ENCODE peak calls at places on chromosomes 1 and 21, in five cellular contexts. One of them, this sample, is unnamed.

GRCh38 chr1:219298581-219299148 is 125.0 kb downstream of the LYPLAL1 start:
- DNase-seq in heart left ventricle: no peak
- DNase-seq in IMR-90: peak; percentile 69
- DNase-seq in NT2/D1: no peak
- DNase-seq in right lobe of liver: no peak
- DNase-seq in this sample: no peak

GRCh38 chr1:51548986-51549619 is 30.0 kb upstream of the EPS15 start:
- DNase-seq in heart left ventricle: no peak
- DNase-seq in IMR-90: no peak
- DNase-seq in NT2/D1: no peak
- DNase-seq in right lobe of liver: no peak
- DNase-seq in this sample: no peak

GRCh38 chr1:181777812-181778211 is 283.7 kb downstream of the ZNF648 start:
- DNase-seq in heart left ventricle: no peak
- DNase-seq in IMR-90: no peak
- DNase-seq in NT2/D1: no peak
- DNase-seq in right lobe of liver: no peak
- DNase-seq in this sample: no peak

GRCh38 chr1:97137862-97138514 is 416.4 kb downstream of the PTBP2 start:
- DNase-seq in heart left ventricle: peak; percentile 33
- DNase-seq in IMR-90: peak; percentile 78
- DNase-seq in NT2/D1: peak; percentile 23
- DNase-seq in right lobe of liver: no peak
- DNase-seq in this sample: peak; percentile 2

GRCh38 chr1:167635233-167635648 is 5.2 kb downstream of the RCSD1 start:
- DNase-seq in heart left ventricle: peak; percentile 68
- DNase-seq in IMR-90: no peak
- DNase-seq in NT2/D1: peak; percentile 47
- DNase-seq in right lobe of liver: no peak
- DNase-seq in this sample: peak; percentile 80

GRCh38 chr1:59229138-59229537 is 67.8 kb upstream of the FGGY start:
- DNase-seq in heart left ventricle: no peak
- DNase-seq in IMR-90: peak; percentile 46
- DNase-seq in NT2/D1: no peak
- DNase-seq in right lobe of liver: no peak
- DNase-seq in this sample: no peak

GRCh38 chr1:194705123-194705522 is 1518.7 kb upstream of the B3GALT2 start:
- DNase-seq in heart left ventricle: no peak
- DNase-seq in IMR-90: peak; percentile 73
- DNase-seq in NT2/D1: no peak
- DNase-seq in right lobe of liver: no peak
- DNase-seq in this sample: no peak

GRCh38 chr1:8765253-8765652 is 52.2 kb downstream of the RERE start:
- DNase-seq in heart left ventricle: no peak
- DNase-seq in IMR-90: no peak
- DNase-seq in NT2/D1: no peak
- DNase-seq in right lobe of liver: no peak
- DNase-seq in this sample: no peak

GRCh38 chr1:6275826-6276764 is 15.2 kb upstream of the GPR153 start:
- DNase-seq in heart left ventricle: peak; percentile 83
- DNase-seq in IMR-90: peak; percentile 90
- DNase-seq in NT2/D1: no peak
- DNase-seq in right lobe of liver: no peak
- DNase-seq in this sample: peak; percentile 80

GRCh38 chr1:39061951-39062350 is 35.8 kb downstream of the NDUFS5 start:
- DNase-seq in heart left ventricle: no peak
- DNase-seq in IMR-90: peak; percentile 37
- DNase-seq in NT2/D1: no peak
- DNase-seq in right lobe of liver: no peak
- DNase-seq in this sample: no peak

GRCh38 chr1:184890539-184890973 is 83.8 kb downstream of the NIBAN1 start:
- DNase-seq in heart left ventricle: peak; percentile 66
- DNase-seq in IMR-90: peak; percentile 28
- DNase-seq in NT2/D1: no peak
- DNase-seq in right lobe of liver: no peak
- DNase-seq in this sample: no peak

GRCh38 chr1:75334876-75335275 is 200.7 kb downstream of the LHX8 start:
- DNase-seq in heart left ventricle: no peak
- DNase-seq in IMR-90: no peak
- DNase-seq in NT2/D1: no peak
- DNase-seq in right lobe of liver: no peak
- DNase-seq in this sample: no peak

GRCh38 chr1:242065813-242066212 is 66.9 kb upstream of the MAP1LC3C start:
- DNase-seq in heart left ventricle: no peak
- DNase-seq in IMR-90: no peak
- DNase-seq in NT2/D1: no peak
- DNase-seq in right lobe of liver: no peak
- DNase-seq in this sample: no peak

GRCh38 chr21:14741237-14741636 is 195.1 kb upstream of the SAMSN1 start:
- DNase-seq in heart left ventricle: no peak
- DNase-seq in IMR-90: no peak
- DNase-seq in NT2/D1: no peak
- DNase-seq in right lobe of liver: no peak
- DNase-seq in this sample: no peak

GRCh38 chr1:51877434-51878306 is 857 bp downstream of the NRDC start:
- DNase-seq in heart left ventricle: no peak
- DNase-seq in IMR-90: peak; percentile 42
- DNase-seq in NT2/D1: peak; percentile 22
- DNase-seq in right lobe of liver: peak; percentile 56
- DNase-seq in this sample: no peak

GRCh38 chr1:210360852-210361477 is 32.3 kb downstream of the HHAT start:
- DNase-seq in heart left ventricle: no peak
- DNase-seq in IMR-90: peak; percentile 74
- DNase-seq in NT2/D1: peak; percentile 47
- DNase-seq in right lobe of liver: peak; percentile 77
- DNase-seq in this sample: peak; percentile 36

GRCh38 chr1:7378346-7379130 is 392.6 kb upstream of the VAMP3 start:
- DNase-seq in heart left ventricle: peak; percentile 10
- DNase-seq in IMR-90: no peak
- DNase-seq in NT2/D1: no peak
- DNase-seq in right lobe of liver: no peak
- DNase-seq in this sample: no peak

GRCh38 chr21:27079807-27080206 is 112.9 kb upstream of the ADAMTS5 start:
- DNase-seq in heart left ventricle: no peak
- DNase-seq in IMR-90: peak; percentile 10
- DNase-seq in NT2/D1: no peak
- DNase-seq in right lobe of liver: no peak
- DNase-seq in this sample: no peak

GRCh38 chr1:235679644-235680043 is 30.1 kb upstream of the GNG4 start:
- DNase-seq in heart left ventricle: no peak
- DNase-seq in IMR-90: no peak
- DNase-seq in NT2/D1: no peak
- DNase-seq in right lobe of liver: no peak
- DNase-seq in this sample: no peak

GRCh38 chr21:43287974-43288755 is 119.4 kb downstream of the CRYAA start:
- DNase-seq in heart left ventricle: no peak
- DNase-seq in IMR-90: no peak
- DNase-seq in NT2/D1: no peak
- DNase-seq in right lobe of liver: peak; percentile 85
- DNase-seq in this sample: no peak

GRCh38 chr1:213425631-213426030 is 374.6 kb downstream of the RPS6KC1 start:
- DNase-seq in heart left ventricle: no peak
- DNase-seq in IMR-90: no peak
- DNase-seq in NT2/D1: no peak
- DNase-seq in right lobe of liver: no peak
- DNase-seq in this sample: no peak

GRCh38 chr1:178341218-178341956 is 155.4 kb downstream of the CLEC20A start:
- DNase-seq in heart left ventricle: peak; percentile 63
- DNase-seq in IMR-90: peak; percentile 80
- DNase-seq in NT2/D1: peak; percentile 96
- DNase-seq in right lobe of liver: no peak
- DNase-seq in this sample: peak; percentile 75

GRCh38 chr1:36160388-36160948 is 4.5 kb downstream of the MAP7D1 start:
- DNase-seq in heart left ventricle: no peak
- DNase-seq in IMR-90: no peak
- DNase-seq in NT2/D1: no peak
- DNase-seq in right lobe of liver: no peak
- DNase-seq in this sample: no peak

DNA sequence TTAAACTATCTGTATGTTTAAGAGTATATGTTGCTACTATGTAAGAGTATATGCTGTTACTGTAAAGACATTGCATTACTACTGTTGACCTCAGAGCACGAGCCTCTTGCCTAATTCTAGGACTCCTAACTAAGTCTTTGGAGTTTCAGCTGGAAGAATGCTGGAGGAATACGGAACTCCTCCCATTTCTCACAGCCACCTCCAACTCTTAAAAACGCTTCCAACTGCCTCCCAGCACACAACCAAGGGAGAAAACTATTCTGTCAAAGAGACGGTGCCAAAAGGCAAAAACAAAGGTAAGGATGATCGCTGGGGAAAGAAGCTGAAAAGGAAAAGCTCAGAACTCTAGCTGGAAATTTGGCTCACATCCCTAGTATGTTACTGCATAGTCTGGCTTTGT is at the start of gene FMO2:
- DNase-seq in heart left ventricle: peak; percentile 22
- DNase-seq in IMR-90: no peak
- DNase-seq in NT2/D1: no peak
- DNase-seq in right lobe of liver: no peak
- DNase-seq in this sample: no peak
- H3K4me3 ChIP-seq in heart left ventricle: peak within 1 kb of the TSS; percentile 34
- H3K4me3 ChIP-seq in IMR-90: peak within 1 kb of the TSS; percentile 18
- H3K4me3 ChIP-seq in NT2/D1: no peak within 1 kb of the TSS
- H3K4me3 ChIP-seq in right lobe of liver: no peak within 1 kb of the TSS
- H3K4me3 ChIP-seq in this sample: no peak within 1 kb of the TSS

GRCh38 chr1:156126701-156127534 is 12.4 kb downstream of the LMNA start:
- DNase-seq in heart left ventricle: no peak
- DNase-seq in IMR-90: peak; percentile 96
- DNase-seq in NT2/D1: no peak
- DNase-seq in right lobe of liver: no peak
- DNase-seq in this sample: no peak
- H3K4me3 ChIP-seq in heart left ventricle: no peak overlapping the region
- H3K4me3 ChIP-seq in IMR-90: no peak overlapping the region
- H3K4me3 ChIP-seq in NT2/D1: no peak overlapping the region
- H3K4me3 ChIP-seq in right lobe of liver: no peak overlapping the region
- H3K4me3 ChIP-seq in this sample: no peak overlapping the region

GRCh38 chr1:20365421-20366075 is 74.9 kb downstream of the VWA5B1 start:
- DNase-seq in heart left ventricle: no peak
- DNase-seq in IMR-90: no peak
- DNase-seq in NT2/D1: no peak
- DNase-seq in right lobe of liver: no peak
- DNase-seq in this sample: no peak

GRCh38 chr1:20368866-20369545 is 78.3 kb downstream of the VWA5B1 start:
- DNase-seq in heart left ventricle: no peak
- DNase-seq in IMR-90: no peak
- DNase-seq in NT2/D1: no peak
- DNase-seq in right lobe of liver: no peak
- DNase-seq in this sample: no peak

GRCh38 chr1:20366766-20367602 is 76.3 kb downstream of the VWA5B1 start:
- DNase-seq in heart left ventricle: peak; percentile 32
- DNase-seq in IMR-90: peak; percentile 45
- DNase-seq in NT2/D1: peak; percentile 55
- DNase-seq in right lobe of liver: peak; percentile 55
- DNase-seq in this sample: peak; percentile 95

GRCh38 chr1:20367626-20368025 is 77.0 kb downstream of the VWA5B1 start:
- DNase-seq in heart left ventricle: no peak
- DNase-seq in IMR-90: no peak
- DNase-seq in NT2/D1: no peak
- DNase-seq in right lobe of liver: no peak
- DNase-seq in this sample: no peak

DNA sequence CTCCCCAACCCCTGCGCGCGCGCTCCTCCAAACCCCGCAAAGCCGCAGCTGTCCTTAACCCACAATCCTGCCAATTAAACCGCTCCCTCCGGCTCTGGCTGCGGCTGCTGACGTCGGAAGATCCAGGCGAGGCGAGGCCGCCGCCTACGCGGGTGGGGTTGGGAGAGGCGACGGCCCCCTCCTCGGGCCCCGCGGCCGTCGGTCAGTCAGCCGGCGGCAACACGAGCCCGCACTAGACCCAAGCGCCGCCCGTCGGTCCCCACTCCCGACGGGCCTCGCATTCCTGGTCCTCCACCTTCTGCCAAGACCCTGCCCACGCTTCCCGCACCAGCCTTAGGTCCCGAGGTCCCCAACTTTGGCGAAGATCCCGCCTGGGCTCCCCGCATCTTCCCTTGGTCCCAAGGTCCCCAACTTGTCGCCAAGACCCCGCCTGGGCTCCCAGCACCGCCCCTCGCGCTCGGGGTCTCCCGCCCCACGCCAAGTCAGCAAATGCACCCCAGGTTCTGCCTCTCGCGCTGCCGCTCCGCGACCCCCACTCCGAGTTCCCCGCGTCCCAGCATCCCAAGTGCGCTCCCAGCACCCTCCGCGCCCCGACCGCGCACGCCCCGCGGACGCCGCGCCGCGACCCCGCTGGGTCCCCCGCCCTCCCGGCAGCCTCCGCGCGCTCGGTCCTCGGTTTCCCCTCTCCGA is 75.5 kb downstream of the VWA5B1 start:
- DNase-seq in heart left ventricle: peak; percentile 50
- DNase-seq in IMR-90: peak; percentile 20
- DNase-seq in NT2/D1: no peak
- DNase-seq in right lobe of liver: no peak
- DNase-seq in this sample: peak; percentile 81
- H3K4me3 ChIP-seq in heart left ventricle: peak overlapping the region; percentile 29
- H3K4me3 ChIP-seq in IMR-90: peak overlapping the region; percentile 24
- H3K4me3 ChIP-seq in NT2/D1: peak overlapping the region; percentile 61
- H3K4me3 ChIP-seq in right lobe of liver: no peak overlapping the region
- H3K4me3 ChIP-seq in this sample: peak overlapping the region; percentile 56

DNA sequence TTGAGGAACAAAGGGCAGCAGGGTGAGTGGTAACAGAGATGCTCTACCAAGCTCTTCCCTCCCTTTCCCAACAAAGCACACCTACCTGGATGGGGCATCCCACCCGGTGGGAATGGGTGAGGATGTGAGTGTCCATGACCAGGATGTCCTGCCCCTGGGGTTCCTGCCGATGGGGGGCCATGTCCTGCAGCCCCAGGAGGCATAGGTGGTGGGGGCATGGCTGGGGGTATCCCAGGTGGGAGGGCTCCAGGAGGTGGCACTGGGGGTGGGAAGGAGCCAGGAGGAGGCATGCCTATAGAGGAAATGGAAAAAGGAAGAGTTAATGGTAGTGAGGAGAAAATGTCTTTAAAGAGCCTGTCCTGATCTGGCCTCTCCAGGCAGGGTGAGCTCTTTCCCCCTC is 1.9 kb downstream of the SF3B4 start:
- DNase-seq in heart left ventricle: no peak
- DNase-seq in IMR-90: no peak
- DNase-seq in NT2/D1: no peak
- DNase-seq in right lobe of liver: no peak
- DNase-seq in this sample: no peak
- H3K4me3 ChIP-seq in heart left ventricle: no peak overlapping the region
- H3K4me3 ChIP-seq in IMR-90: no peak overlapping the region
- H3K4me3 ChIP-seq in NT2/D1: peak overlapping the region; percentile 98
- H3K4me3 ChIP-seq in right lobe of liver: no peak overlapping the region
- H3K4me3 ChIP-seq in this sample: no peak overlapping the region